ENCODE peak calls at places on chromosomes 13 and 19, in eight cellular contexts. One of them, this sample, is unnamed.

GRCh38 chr13:28753208-28753892 is 34.6 kb upstream of the SLC46A3 start:
- DNase-seq in body of pancreas: peak; percentile 42
- DNase-seq in effector memory CD4-positive, alpha-beta T cell: no peak
- DNase-seq in mammary epithelial cell: peak; percentile 73
- DNase-seq in psoas muscle: no peak
- DNase-seq in upper lobe of right lung: peak; percentile 69
- DNase-seq in adrenal gland: peak; percentile 52
- DNase-seq in ascending aorta: peak; percentile 43
- DNase-seq in this sample: peak; percentile 55

GRCh38 chr13:24127116-24127631 is 33.3 kb upstream of the SPATA13 start:
- DNase-seq in body of pancreas: no peak
- DNase-seq in effector memory CD4-positive, alpha-beta T cell: no peak
- DNase-seq in mammary epithelial cell: no peak
- DNase-seq in psoas muscle: no peak
- DNase-seq in upper lobe of right lung: no peak
- DNase-seq in adrenal gland: no peak
- DNase-seq in ascending aorta: no peak
- DNase-seq in this sample: no peak

GRCh38 chr19:49580264-49581006 is at the start of gene NOSIP:
- DNase-seq in body of pancreas: peak; percentile 96
- DNase-seq in effector memory CD4-positive, alpha-beta T cell: peak; percentile 91
- DNase-seq in mammary epithelial cell: peak; percentile 93
- DNase-seq in psoas muscle: peak; percentile 97
- DNase-seq in upper lobe of right lung: peak; percentile 96
- DNase-seq in adrenal gland: peak; percentile 96
- DNase-seq in ascending aorta: peak; percentile 73
- DNase-seq in this sample: peak; percentile 79

GRCh38 chr19:7848779-7849457 is 18.9 kb downstream of the EVI5L start:
- DNase-seq in body of pancreas: no peak
- DNase-seq in effector memory CD4-positive, alpha-beta T cell: no peak
- DNase-seq in mammary epithelial cell: no peak
- DNase-seq in psoas muscle: no peak
- DNase-seq in upper lobe of right lung: no peak
- DNase-seq in adrenal gland: no peak
- DNase-seq in ascending aorta: no peak
- DNase-seq in this sample: no peak

GRCh38 chr19:3186891-3187661 is 1.3 kb downstream of the NCLN start:
- DNase-seq in body of pancreas: no peak
- DNase-seq in effector memory CD4-positive, alpha-beta T cell: no peak
- DNase-seq in mammary epithelial cell: no peak
- DNase-seq in psoas muscle: no peak
- DNase-seq in upper lobe of right lung: no peak
- DNase-seq in adrenal gland: peak; percentile 58
- DNase-seq in ascending aorta: no peak
- DNase-seq in this sample: no peak

GRCh38 chr13:33140161-33140560 is 123.9 kb downstream of the KL start:
- DNase-seq in body of pancreas: no peak
- DNase-seq in effector memory CD4-positive, alpha-beta T cell: no peak
- DNase-seq in mammary epithelial cell: no peak
- DNase-seq in psoas muscle: no peak
- DNase-seq in upper lobe of right lung: no peak
- DNase-seq in adrenal gland: no peak
- DNase-seq in ascending aorta: no peak
- DNase-seq in this sample: no peak

GRCh38 chr19:55383789-55384575 is at the start of gene TMEM238:
- DNase-seq in body of pancreas: peak; percentile 71
- DNase-seq in effector memory CD4-positive, alpha-beta T cell: no peak
- DNase-seq in mammary epithelial cell: peak; percentile 68
- DNase-seq in psoas muscle: peak; percentile 80
- DNase-seq in upper lobe of right lung: peak; percentile 90
- DNase-seq in adrenal gland: peak; percentile 71
- DNase-seq in ascending aorta: no peak
- DNase-seq in this sample: no peak

GRCh38 chr13:100392709-100393630 is 195.6 kb downstream of the GGACT start:
- DNase-seq in body of pancreas: peak; percentile 49
- DNase-seq in effector memory CD4-positive, alpha-beta T cell: peak; percentile 2
- DNase-seq in mammary epithelial cell: peak; percentile 94
- DNase-seq in psoas muscle: peak; percentile 62
- DNase-seq in upper lobe of right lung: no peak
- DNase-seq in adrenal gland: peak; percentile 94
- DNase-seq in ascending aorta: peak; percentile 70
- DNase-seq in this sample: peak; percentile 69

GRCh38 chr19:29587518-29587986 is 18.5 kb upstream of the POP4 start:
- DNase-seq in body of pancreas: no peak
- DNase-seq in effector memory CD4-positive, alpha-beta T cell: peak; percentile 28
- DNase-seq in mammary epithelial cell: peak; percentile 58
- DNase-seq in psoas muscle: no peak
- DNase-seq in upper lobe of right lung: no peak
- DNase-seq in adrenal gland: no peak
- DNase-seq in ascending aorta: no peak
- DNase-seq in this sample: no peak

GRCh38 chr13:65497265-65497664 is 1732.9 kb downstream of the PCDH9 start:
- DNase-seq in body of pancreas: no peak
- DNase-seq in effector memory CD4-positive, alpha-beta T cell: no peak
- DNase-seq in mammary epithelial cell: no peak
- DNase-seq in psoas muscle: no peak
- DNase-seq in upper lobe of right lung: no peak
- DNase-seq in adrenal gland: no peak
- DNase-seq in ascending aorta: no peak
- DNase-seq in this sample: no peak

GRCh38 chr13:107144432-107144831 is 576.5 kb upstream of the ARGLU1 start:
- DNase-seq in body of pancreas: no peak
- DNase-seq in effector memory CD4-positive, alpha-beta T cell: no peak
- DNase-seq in mammary epithelial cell: no peak
- DNase-seq in psoas muscle: no peak
- DNase-seq in upper lobe of right lung: no peak
- DNase-seq in adrenal gland: no peak
- DNase-seq in ascending aorta: no peak
- DNase-seq in this sample: no peak

GRCh38 chr19:49436381-49437017 is 4.8 kb downstream of the SLC17A7 start:
- DNase-seq in body of pancreas: no peak
- DNase-seq in effector memory CD4-positive, alpha-beta T cell: peak; percentile 37
- DNase-seq in mammary epithelial cell: no peak
- DNase-seq in psoas muscle: no peak
- DNase-seq in upper lobe of right lung: no peak
- DNase-seq in adrenal gland: no peak
- DNase-seq in ascending aorta: no peak
- DNase-seq in this sample: no peak

GRCh38 chr19:23116802-23117571 is at the start of gene ZNF730:
- DNase-seq in body of pancreas: peak; percentile 37
- DNase-seq in effector memory CD4-positive, alpha-beta T cell: no peak
- DNase-seq in mammary epithelial cell: peak; percentile 80
- DNase-seq in psoas muscle: peak; percentile 71
- DNase-seq in upper lobe of right lung: peak; percentile 63
- DNase-seq in adrenal gland: no peak
- DNase-seq in ascending aorta: no peak
- DNase-seq in this sample: no peak

GRCh38 chr19:58439576-58440554 is at the start of gene ZNF132:
- DNase-seq in body of pancreas: peak; percentile 95
- DNase-seq in effector memory CD4-positive, alpha-beta T cell: peak; percentile 91
- DNase-seq in mammary epithelial cell: peak; percentile 98
- DNase-seq in psoas muscle: peak; percentile 97
- DNase-seq in upper lobe of right lung: peak; percentile 97
- DNase-seq in adrenal gland: peak; percentile 99
- DNase-seq in ascending aorta: peak; percentile 98
- DNase-seq in this sample: peak; percentile 98

GRCh38 chr13:47829684-47830083 is 171.4 kb downstream of the SUCLA2 start:
- DNase-seq in body of pancreas: no peak
- DNase-seq in effector memory CD4-positive, alpha-beta T cell: no peak
- DNase-seq in mammary epithelial cell: no peak
- DNase-seq in psoas muscle: no peak
- DNase-seq in upper lobe of right lung: no peak
- DNase-seq in adrenal gland: no peak
- DNase-seq in ascending aorta: no peak
- DNase-seq in this sample: no peak

GRCh38 chr13:27783111-27783510 is 9.2 kb upstream of the GSX1 start:
- DNase-seq in body of pancreas: peak; percentile 32
- DNase-seq in effector memory CD4-positive, alpha-beta T cell: no peak
- DNase-seq in mammary epithelial cell: no peak
- DNase-seq in psoas muscle: no peak
- DNase-seq in upper lobe of right lung: no peak
- DNase-seq in adrenal gland: no peak
- DNase-seq in ascending aorta: no peak
- DNase-seq in this sample: no peak

GRCh38 chr19:10832659-10833296 is 3.2 kb downstream of the TMED1 start:
- DNase-seq in body of pancreas: no peak
- DNase-seq in effector memory CD4-positive, alpha-beta T cell: no peak
- DNase-seq in mammary epithelial cell: no peak
- DNase-seq in psoas muscle: no peak
- DNase-seq in upper lobe of right lung: no peak
- DNase-seq in adrenal gland: no peak
- DNase-seq in ascending aorta: no peak
- DNase-seq in this sample: no peak

GRCh38 chr19:30222428-30222873 is 149.7 kb upstream of the ZNF536 start:
- DNase-seq in body of pancreas: peak; percentile 25
- DNase-seq in effector memory CD4-positive, alpha-beta T cell: no peak
- DNase-seq in mammary epithelial cell: no peak
- DNase-seq in psoas muscle: no peak
- DNase-seq in upper lobe of right lung: no peak
- DNase-seq in adrenal gland: no peak
- DNase-seq in ascending aorta: no peak
- DNase-seq in this sample: no peak

GRCh38 chr19:3367572-3368440 is 1.4 kb downstream of the NFIC start:
- DNase-seq in body of pancreas: no peak
- DNase-seq in effector memory CD4-positive, alpha-beta T cell: no peak
- DNase-seq in mammary epithelial cell: peak; percentile 24
- DNase-seq in psoas muscle: peak; percentile 59
- DNase-seq in upper lobe of right lung: no peak
- DNase-seq in adrenal gland: peak; percentile 40
- DNase-seq in ascending aorta: no peak
- DNase-seq in this sample: no peak

GRCh38 chr13:30565658-30566057 is 52.1 kb upstream of the USPL1 start:
- DNase-seq in body of pancreas: no peak
- DNase-seq in effector memory CD4-positive, alpha-beta T cell: no peak
- DNase-seq in mammary epithelial cell: no peak
- DNase-seq in psoas muscle: no peak
- DNase-seq in upper lobe of right lung: no peak
- DNase-seq in adrenal gland: no peak
- DNase-seq in ascending aorta: no peak
- DNase-seq in this sample: no peak

GRCh38 chr13:25963681-25964080 is 88.1 kb downstream of the SHISA2 start:
- DNase-seq in body of pancreas: no peak
- DNase-seq in effector memory CD4-positive, alpha-beta T cell: no peak
- DNase-seq in mammary epithelial cell: peak; percentile 6
- DNase-seq in psoas muscle: no peak
- DNase-seq in upper lobe of right lung: no peak
- DNase-seq in adrenal gland: no peak
- DNase-seq in ascending aorta: no peak
- DNase-seq in this sample: no peak

GRCh38 chr13:69946443-69946955 is 161.1 kb upstream of the ATXN8OS start:
- DNase-seq in body of pancreas: no peak
- DNase-seq in effector memory CD4-positive, alpha-beta T cell: no peak
- DNase-seq in mammary epithelial cell: no peak
- DNase-seq in psoas muscle: no peak
- DNase-seq in upper lobe of right lung: no peak
- DNase-seq in adrenal gland: no peak
- DNase-seq in ascending aorta: no peak
- DNase-seq in this sample: no peak

GRCh38 chr13:47134939-47135489 is 238.2 kb upstream of the HTR2A start:
- DNase-seq in body of pancreas: no peak
- DNase-seq in effector memory CD4-positive, alpha-beta T cell: no peak
- DNase-seq in mammary epithelial cell: no peak
- DNase-seq in psoas muscle: no peak
- DNase-seq in upper lobe of right lung: no peak
- DNase-seq in adrenal gland: no peak
- DNase-seq in ascending aorta: no peak
- DNase-seq in this sample: no peak

GRCh38 chr19:13646758-13647157 is 117.6 kb upstream of the MRI1 start:
- DNase-seq in body of pancreas: no peak
- DNase-seq in effector memory CD4-positive, alpha-beta T cell: no peak
- DNase-seq in mammary epithelial cell: no peak
- DNase-seq in psoas muscle: no peak
- DNase-seq in upper lobe of right lung: no peak
- DNase-seq in adrenal gland: no peak
- DNase-seq in ascending aorta: no peak
- DNase-seq in this sample: no peak
- H3K4me3 ChIP-seq in body of pancreas: no peak overlapping the region
- H3K4me3 ChIP-seq in effector memory CD4-positive, alpha-beta T cell: no peak overlapping the region
- H3K4me3 ChIP-seq in mammary epithelial cell: no peak overlapping the region
- H3K4me3 ChIP-seq in psoas muscle: no peak overlapping the region
- H3K4me3 ChIP-seq in upper lobe of right lung: no peak overlapping the region
- H3K4me3 ChIP-seq in adrenal gland: no peak overlapping the region
- H3K4me3 ChIP-seq in ascending aorta: no peak overlapping the region
- H3K4me3 ChIP-seq in this sample: no peak overlapping the region

GRCh38 chr19:44685877-44686276 is 13.1 kb upstream of the CEACAM16 start:
- DNase-seq in body of pancreas: no peak
- DNase-seq in effector memory CD4-positive, alpha-beta T cell: no peak
- DNase-seq in mammary epithelial cell: no peak
- DNase-seq in psoas muscle: no peak
- DNase-seq in upper lobe of right lung: no peak
- DNase-seq in adrenal gland: no peak
- DNase-seq in ascending aorta: no peak
- DNase-seq in this sample: no peak
- H3K27ac ChIP-seq in body of pancreas: no peak overlapping the region
- H3K27ac ChIP-seq in effector memory CD4-positive, alpha-beta T cell: no peak overlapping the region
- H3K27ac ChIP-seq in mammary epithelial cell: no peak overlapping the region
- H3K27ac ChIP-seq in psoas muscle: no peak overlapping the region
- H3K27ac ChIP-seq in upper lobe of right lung: peak overlapping the region; percentile 63
- H3K27ac ChIP-seq in adrenal gland: peak overlapping the region; percentile 90
- H3K27ac ChIP-seq in ascending aorta: no peak overlapping the region
- H3K27ac ChIP-seq in this sample: no peak overlapping the region

DNA sequence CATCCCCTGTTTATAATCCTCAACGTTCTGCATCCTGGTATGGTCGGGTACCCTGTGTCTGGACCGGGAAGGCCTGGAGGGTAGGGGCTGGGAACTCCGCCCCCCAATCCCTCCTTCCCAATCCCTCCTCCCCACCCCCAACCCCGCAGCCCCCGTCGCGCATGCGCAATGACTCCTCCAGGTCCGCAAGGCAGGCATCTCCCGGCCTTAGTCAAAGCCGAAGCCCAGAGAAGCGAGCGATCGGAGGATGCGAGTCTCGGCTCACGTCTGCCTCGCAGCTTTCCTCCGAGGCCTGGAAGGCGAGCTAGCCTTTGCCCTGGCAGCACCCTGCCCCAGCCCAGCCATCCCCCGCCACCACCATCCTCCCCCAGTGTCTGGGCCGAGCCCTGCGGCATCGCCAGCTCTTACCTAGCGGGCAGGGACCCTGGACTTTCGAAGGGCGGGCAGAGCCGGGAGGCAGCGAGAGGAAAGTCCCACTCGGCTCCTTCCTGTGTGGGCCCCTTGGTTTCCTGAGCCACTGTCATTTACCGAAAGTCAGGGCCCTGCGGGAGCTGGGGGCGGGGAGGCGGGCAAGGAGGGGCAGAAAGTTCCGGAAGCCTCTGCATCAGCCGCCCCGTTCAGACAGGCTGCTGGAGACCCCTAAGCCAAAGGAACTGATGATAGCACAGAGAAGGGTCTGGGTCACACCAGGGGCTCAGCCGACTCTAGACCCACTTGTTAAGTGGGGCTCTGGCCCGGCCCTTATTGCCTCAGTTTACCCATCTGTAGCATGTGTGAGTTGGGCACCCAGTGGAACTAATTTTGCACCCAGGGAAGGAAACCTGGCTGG is at the start of gene JAK3:
- DNase-seq in body of pancreas: no peak
- DNase-seq in effector memory CD4-positive, alpha-beta T cell: peak; percentile 77
- DNase-seq in mammary epithelial cell: no peak
- DNase-seq in psoas muscle: no peak
- DNase-seq in upper lobe of right lung: no peak
- DNase-seq in adrenal gland: no peak
- DNase-seq in ascending aorta: no peak
- DNase-seq in this sample: no peak
- H3K4me1 ChIP-seq in body of pancreas: peaks cover 5% of the 10 kb centered on the region
- H3K4me1 ChIP-seq in effector memory CD4-positive, alpha-beta T cell: peaks cover 67% of the 10 kb centered on the region
- H3K4me1 ChIP-seq in mammary epithelial cell: peaks cover 12% of the 10 kb centered on the region
- H3K4me1 ChIP-seq in psoas muscle: no peaks in the 10 kb centered on the region
- H3K4me1 ChIP-seq in upper lobe of right lung: peaks cover 10% of the 10 kb centered on the region
- H3K4me1 ChIP-seq in adrenal gland: peaks cover 8% of the 10 kb centered on the region
- H3K4me1 ChIP-seq in ascending aorta: no peaks in the 10 kb centered on the region
- H3K4me1 ChIP-seq in this sample: no peaks in the 10 kb centered on the region

GRCh38 chr19:6588508-6589345 is 2.2 kb downstream of the CD70 start:
- DNase-seq in body of pancreas: no peak
- DNase-seq in effector memory CD4-positive, alpha-beta T cell: no peak
- DNase-seq in mammary epithelial cell: no peak
- DNase-seq in psoas muscle: no peak
- DNase-seq in upper lobe of right lung: no peak
- DNase-seq in adrenal gland: no peak
- DNase-seq in ascending aorta: no peak
- DNase-seq in this sample: no peak
- H3K4me3 ChIP-seq in body of pancreas: no peak overlapping the region
- H3K4me3 ChIP-seq in effector memory CD4-positive, alpha-beta T cell: peak overlapping the region; percentile 3
- H3K4me3 ChIP-seq in mammary epithelial cell: peak overlapping the region; percentile 1
- H3K4me3 ChIP-seq in psoas muscle: no peak overlapping the region
- H3K4me3 ChIP-seq in upper lobe of right lung: no peak overlapping the region
- H3K4me3 ChIP-seq in adrenal gland: no peak overlapping the region
- H3K4me3 ChIP-seq in ascending aorta: no peak overlapping the region
- H3K4me3 ChIP-seq in this sample: no peak overlapping the region